ENCODE peak calls at places on chromosome 2, in five cellular contexts. P, G, A, N and J are unnamed samples.

GRCh38 chr2:141496805-141497204 is 634.0 kb downstream of the LRP1B start:
- DNase-seq in P (no peak), G (no peak), A (no peak), N (no peak), J (no peak)

GRCh38 chr2:112033600-112033999 is 21.5 kb upstream of the TMEM87B start:
- DNase-seq in P (no peak), G (no peak), A (no peak), N (no peak), J (no peak)

GRCh38 chr2:124836415-124836814 is 811.3 kb downstream of the CNTNAP5 start:
- DNase-seq in P (no peak), G (no peak), A (no peak), N (no peak), J (no peak)

GRCh38 chr2:158723311-158723838 is 71.7 kb upstream of the DAPL1 start:
- DNase-seq in P (peak), G (no peak), A (no peak), N (no peak), J (no peak)

GRCh38 chr2:118856330-118856977 is 9.0 kb upstream of the EN1 start:
- DNase-seq in P (no peak), G (no peak), A (no peak), N (no peak), J (no peak)

GRCh38 chr2:237671466-237672173 is 44.2 kb downstream of the LRRFIP1 start:
- DNase-seq in P (no peak), G (no peak), A (no peak), N (no peak), J (no peak)

GRCh38 chr2:203019142-203019541 is 4.5 kb downstream of the NBEAL1 start:
- DNase-seq in P (no peak), G (no peak), A (no peak), N (no peak), J (no peak)

GRCh38 chr2:140567734-140568133 is 1563.1 kb downstream of the LRP1B start:
- DNase-seq in P (no peak), G (no peak), A (no peak), N (no peak), J (no peak)

GRCh38 chr2:138433995-138434991 is 67.3 kb upstream of the SPOPL start:
- DNase-seq in P (no peak), G (no peak), A (no peak), N (peak), J (peak)

GRCh38 chr2:100274076-100274475 is 48.2 kb downstream of the LONRF2 start:
- DNase-seq in P (no peak), G (no peak), A (no peak), N (no peak), J (no peak)

GRCh38 chr2:167553635-167554034 is 665.4 kb downstream of the XIRP2 start:
- DNase-seq in P (no peak), G (no peak), A (no peak), N (no peak), J (no peak)

GRCh38 chr2:152632736-152633135 is 84.5 kb downstream of the PRPF40A start:
- DNase-seq in P (no peak), G (no peak), A (no peak), N (no peak), J (no peak)

GRCh38 chr2:152581360-152581759 is 135.9 kb downstream of the PRPF40A start:
- DNase-seq in P (no peak), G (no peak), A (no peak), N (no peak), J (no peak)

GRCh38 chr2:241808701-241809382 is at the start of gene NEU4:
- DNase-seq in P (peak), G (no peak), A (no peak), N (no peak), J (no peak)

GRCh38 chr2:232897971-232898408 is 27.9 kb downstream of the SNORC start:
- DNase-seq in P (no peak), G (no peak), A (no peak), N (no peak), J (no peak)

GRCh38 chr2:105804266-105804665 is 59.6 kb downstream of the NCK2 start:
- DNase-seq in P (no peak), G (no peak), A (no peak), N (no peak), J (no peak)

GRCh38 chr2:183477296-183477695 is 353.1 kb downstream of the NUP35 start:
- DNase-seq in P (no peak), G (no peak), A (no peak), N (no peak), J (peak)

GRCh38 chr2:44707945-44708645 is 233.4 kb upstream of the SIX3 start:
- DNase-seq in P (no peak), G (no peak), A (peak), N (no peak), J (no peak)

GRCh38 chr2:101063352-101063751 is 61.3 kb downstream of the RPL31 start:
- DNase-seq in P (peak), G (no peak), A (no peak), N (no peak), J (no peak)

GRCh38 chr2:9231291-9232165 is 24.9 kb downstream of the ASAP2 start:
- DNase-seq in P (no peak), G (no peak), A (no peak), N (no peak), J (no peak)

GRCh38 chr2:230842473-230842872 is 22.3 kb upstream of the ITM2C start:
- DNase-seq in P (no peak), G (no peak), A (no peak), N (no peak), J (no peak)

GRCh38 chr2:168196764-168197180 is 50.6 kb downstream of the STK39 start:
- DNase-seq in P (peak), G (no peak), A (no peak), N (no peak), J (no peak)

GRCh38 chr2:45577426-45577825 is 33.6 kb downstream of the SRBD1 start:
- DNase-seq in P (no peak), G (no peak), A (no peak), N (no peak), J (no peak)

GRCh38 chr2:196453613-196454047 is 185.9 kb upstream of the CCDC150 start:
- DNase-seq in P (peak), G (peak), A (peak), N (peak), J (peak)

GRCh38 chr2:17373736-17374135 is 144.5 kb downstream of the RAD51AP2 start:
- DNase-seq in P (no peak), G (no peak), A (no peak), N (no peak), J (no peak)

GRCh38 chr2:145925591-145925990 is 1405.7 kb upstream of the ZEB2 start:
- DNase-seq in P (no peak), G (no peak), A (no peak), N (no peak), J (no peak)

GRCh38 chr2:133976659-133977058 is 277.2 kb upstream of the MGAT5 start:
- DNase-seq in P (no peak), G (no peak), A (no peak), N (no peak), J (no peak)

GRCh38 chr2:22697054-22697453 is 687.9 kb upstream of the KLHL29 start:
- DNase-seq in P (no peak), G (no peak), A (no peak), N (no peak), J (no peak)

GRCh38 chr2:198657520-198658121 is 800.1 kb downstream of the SATB2 start:
- DNase-seq in P (peak), G (no peak), A (no peak), N (peak), J (peak)

DNA sequence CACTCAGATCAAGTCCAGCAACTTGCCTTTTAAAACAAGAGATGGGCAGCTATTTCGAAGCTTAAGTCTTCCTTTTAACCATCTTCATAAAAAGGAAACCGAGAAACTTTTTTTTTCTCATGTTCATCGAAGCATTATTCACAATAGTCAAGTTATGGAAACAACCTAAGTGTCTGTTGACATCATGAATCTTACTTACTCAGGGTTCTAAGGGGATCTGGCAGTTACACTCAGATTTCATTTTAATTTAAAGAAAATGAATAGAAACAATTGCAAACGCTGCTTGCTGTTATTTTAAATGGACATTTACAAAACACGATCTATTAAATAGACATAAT is 172.5 kb upstream of the TRIB2 start:
- DNase-seq in P (no peak), G (no peak), A (peak), N (no peak), J (no peak)
- TF ChIP-seq JUNB in P (no peak), G (no peak), A (no peak), N (no peak), J (no peak)

GRCh38 chr2:207286106-207286505 is 120.4 kb upstream of the KLF7 start:
- DNase-seq in P (no peak), G (no peak), A (peak), N (no peak), J (no peak)

GRCh38 chr2:207290833-207291232 is 125.1 kb upstream of the KLF7 start:
- DNase-seq in P (no peak), G (no peak), A (no peak), N (no peak), J (no peak)

GRCh38 chr2:207291287-207292249 is 125.8 kb upstream of the KLF7 start:
- DNase-seq in P (no peak), G (no peak), A (no peak), N (no peak), J (no peak)

GRCh38 chr2:207288628-207289027 is 122.9 kb upstream of the KLF7 start:
- DNase-seq in P (no peak), G (no peak), A (peak), N (no peak), J (no peak)

DNA sequence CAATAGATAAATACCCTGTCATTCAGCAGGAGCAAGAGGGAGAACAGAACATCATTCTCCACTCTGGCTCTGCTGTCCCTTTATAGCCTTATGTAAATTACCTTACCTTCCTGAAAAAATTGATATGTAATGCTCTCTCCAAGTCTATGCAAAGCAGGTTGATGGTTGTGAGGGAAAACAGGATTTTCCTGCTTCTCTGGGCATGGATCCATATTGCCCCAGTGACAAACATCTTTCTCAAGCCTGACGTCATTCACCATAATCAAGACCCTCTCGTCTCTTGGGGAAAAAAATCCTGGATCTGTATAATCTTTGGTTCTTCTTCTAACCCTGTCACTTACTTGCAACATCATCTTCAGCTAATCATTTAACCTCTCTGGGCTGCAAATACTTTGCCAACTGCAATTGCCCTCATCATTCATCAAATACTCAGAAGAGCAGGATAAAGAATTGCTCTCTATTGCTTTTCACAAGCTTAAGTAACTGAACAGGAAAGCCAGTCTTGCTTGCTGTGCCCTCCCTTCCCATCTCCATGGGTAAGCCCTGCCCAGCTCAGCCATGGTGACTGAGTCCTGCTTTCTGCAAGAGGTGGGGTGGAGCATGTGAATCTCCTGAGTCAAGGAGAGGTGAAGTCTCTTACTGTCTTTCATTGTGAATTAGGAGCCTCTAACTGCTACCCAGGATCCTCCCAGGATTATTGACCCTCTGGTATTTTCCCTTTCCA is 123.7 kb upstream of the KLF7 start:
- DNase-seq in P (no peak), G (no peak), A (no peak), N (no peak), J (no peak)
- TF ChIP-seq JUNB in P (no peak), G (no peak), A (no peak), N (no peak), J (no peak)

GRCh38 chr2:136297312-136297711 is 179.4 kb upstream of the CXCR4 start:
- DNase-seq in P (no peak), G (no peak), A (no peak), N (no peak), J (no peak)
- TF ChIP-seq JUNB in P (no peak), G (no peak), A (no peak), N (no peak), J (no peak)

DNA sequence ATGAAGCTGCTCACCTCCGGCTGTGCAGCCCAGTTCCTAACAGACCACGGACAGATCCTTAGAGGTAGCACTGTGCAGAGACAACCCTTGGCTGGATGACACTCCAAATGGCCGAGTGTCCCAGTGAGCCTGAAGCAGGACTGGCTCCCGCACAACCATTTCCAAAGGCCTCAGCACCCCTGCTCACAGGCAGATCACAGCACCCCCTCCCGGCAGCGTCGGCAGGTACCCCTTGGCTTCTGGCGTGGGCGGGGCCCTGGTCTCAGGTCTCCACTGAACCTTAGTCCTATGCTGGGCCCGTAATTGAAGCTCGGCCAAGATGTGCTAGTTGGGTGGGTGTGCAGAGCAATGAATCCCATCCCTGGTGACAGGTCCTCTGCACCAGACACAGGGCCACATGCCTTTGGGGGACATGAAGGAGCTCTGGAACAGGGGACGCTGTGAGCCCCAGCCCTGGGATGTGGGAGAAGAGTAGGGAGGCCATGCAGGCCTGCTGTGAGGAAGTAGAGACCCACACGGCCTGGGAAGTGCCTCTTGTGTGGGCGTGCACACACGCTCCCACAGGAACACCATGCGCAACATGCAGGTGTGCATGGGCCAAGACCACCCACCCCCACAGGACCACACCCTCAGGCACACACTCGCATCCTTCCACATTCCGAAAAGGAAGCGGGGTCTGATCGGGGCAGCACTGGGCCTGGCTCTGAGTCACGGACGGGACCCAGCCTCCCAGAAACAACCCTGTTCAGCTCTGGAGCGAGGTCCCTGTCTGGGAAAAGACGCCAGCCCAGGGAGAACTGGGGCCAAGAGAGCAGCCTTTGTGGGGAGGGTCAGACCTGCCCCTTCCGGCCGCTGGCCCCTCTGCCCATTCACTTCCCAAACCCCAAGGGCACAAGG is 2.8 kb downstream of the DUSP2 start:
- DNase-seq in P (peak), G (no peak), A (no peak), N (peak), J (peak)
- TF ChIP-seq JUNB in P (no peak), G (no peak), A (no peak), N (no peak), J (no peak)

GRCh38 chr2:187544371-187545080 is 9.7 kb downstream of the TFPI start:
- DNase-seq in P (no peak), G (no peak), A (no peak), N (no peak), J (no peak)

GRCh38 chr2:187543488-187543887 is 10.7 kb downstream of the TFPI start:
- DNase-seq in P (no peak), G (no peak), A (no peak), N (no peak), J (no peak)

GRCh38 chr2:187545238-187545751 is 8.9 kb downstream of the TFPI start:
- DNase-seq in P (no peak), G (no peak), A (no peak), N (no peak), J (no peak)

GRCh38 chr2:187542123-187542522 is 12.1 kb downstream of the TFPI start:
- DNase-seq in P (no peak), G (no peak), A (no peak), N (no peak), J (no peak)

DNA sequence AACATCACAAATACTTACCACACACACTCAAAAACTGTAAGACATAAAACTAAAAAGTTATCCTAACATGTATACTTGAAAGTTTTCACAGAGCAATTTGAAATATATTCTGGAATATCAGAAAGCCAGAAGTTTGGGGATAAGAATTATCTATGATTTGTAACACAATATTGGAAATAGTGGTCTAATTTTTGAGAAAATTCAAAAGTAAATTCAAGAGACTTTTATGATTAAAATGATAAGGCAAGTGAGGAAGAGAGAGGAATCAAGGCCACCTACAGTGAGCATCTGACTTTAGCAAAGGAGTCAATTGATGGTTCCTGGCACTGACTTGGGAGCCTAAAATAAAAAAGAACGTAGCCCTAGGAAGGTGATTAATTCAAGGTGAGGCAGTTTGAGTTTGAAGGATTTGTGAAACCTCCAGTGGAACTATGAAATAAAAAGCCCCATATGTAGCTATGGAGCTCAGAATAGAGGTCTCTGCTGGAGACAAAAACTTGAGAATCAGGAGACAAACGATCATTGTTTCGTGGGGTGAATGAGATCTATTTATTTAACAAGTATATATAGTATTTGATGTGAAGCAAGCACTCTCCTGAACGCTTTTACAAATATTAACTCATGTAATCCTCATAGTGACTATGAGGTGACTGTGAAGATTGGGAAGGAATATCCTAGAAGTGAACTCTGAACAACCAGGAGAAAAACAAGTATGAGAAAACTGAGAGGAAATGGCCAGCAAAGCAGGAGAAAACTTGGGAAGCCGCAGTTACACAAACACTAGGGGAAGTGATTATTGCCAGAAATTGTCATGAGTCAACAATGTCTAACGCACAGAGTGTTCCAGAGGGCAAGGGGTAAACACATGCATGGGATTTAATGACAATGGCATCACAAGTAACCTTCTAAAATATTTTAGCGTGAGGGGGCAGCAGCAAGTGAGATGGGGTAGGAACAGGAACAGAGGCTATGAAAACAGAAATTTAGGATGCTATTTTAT is 12.8 kb downstream of the TFPI start:
- DNase-seq in P (peak), G (no peak), A (no peak), N (no peak), J (no peak)
- TF ChIP-seq JUNB in P (peak), G (peak), A (no peak), N (no peak), J (no peak)

DNA sequence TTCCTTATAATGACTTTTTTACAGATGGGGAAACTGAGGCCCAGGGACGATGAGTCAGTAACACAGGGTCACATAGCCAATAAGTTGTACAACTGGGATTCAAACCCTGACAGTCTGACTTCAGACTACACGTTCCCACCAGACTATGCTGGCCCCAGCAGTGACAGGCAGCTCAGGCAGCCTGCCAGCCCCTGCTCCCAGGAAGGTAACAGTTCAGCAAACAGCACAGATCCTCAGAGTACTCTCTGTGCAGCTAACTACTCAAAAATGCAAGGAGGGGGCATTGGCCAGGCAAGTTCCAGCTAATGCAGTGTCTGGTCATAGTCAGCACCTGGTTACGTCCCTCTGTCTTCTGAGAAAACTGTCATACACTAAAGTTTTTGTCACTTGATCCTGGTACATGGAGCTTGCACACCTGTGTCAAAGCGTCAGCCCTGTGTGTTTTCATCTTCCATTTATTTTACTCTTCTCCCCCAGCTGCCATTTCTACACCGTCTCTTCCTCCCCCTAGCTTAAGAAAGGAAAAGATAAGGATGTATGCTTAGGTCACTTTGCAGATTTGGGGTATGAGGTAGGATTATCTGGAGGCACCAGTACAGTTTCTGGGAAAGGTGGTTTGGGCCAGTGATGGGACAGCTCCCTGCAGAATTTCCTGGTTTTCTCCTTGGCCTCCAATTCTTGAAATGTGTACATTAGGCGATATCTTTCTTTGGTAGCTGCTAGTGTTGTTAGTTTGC is 4.5 kb downstream of the SMARCAL1 start:
- DNase-seq in P (no peak), G (no peak), A (no peak), N (peak), J (no peak)
- TF ChIP-seq JUNB in P (no peak), G (no peak), A (no peak), N (no peak), J (no peak)